ENCODE peak calls at places on chromosomes 3 and 15, in five cellular contexts. M is H1, I is SK-N-SH, E is GM12878, H is K562. Y is an unnamed sample.

GRCh38 chr3:34842706-34843478 is 796.4 kb upstream of the ARPP21 start:
- DNase-seq in E (no peak), H (no peak), M (no peak), I (no peak), Y (no peak)

GRCh38 chr15:76340198-76340801 is 3.7 kb downstream of the ISL2 start:
- DNase-seq in E (no peak), H (no peak), I (peak), M (peak), Y (peak)

GRCh38 chr3:38992117-38992779 is 59.5 kb downstream of the SCN11A start:
- DNase-seq in M (no peak), I (no peak), H (no peak), E (no peak), Y (no peak)

GRCh38 chr15:74275957-74276356 is 39.8 kb downstream of the CCDC33 start:
- DNase-seq in E (no peak), I (peak), M (no peak), H (peak), Y (no peak)

GRCh38 chr15:98684441-98684840 is 36.1 kb downstream of the IGF1R start:
- DNase-seq in H (no peak), E (no peak), I (no peak), M (no peak), Y (no peak)

GRCh38 chr15:89334510-89335288 is at the start of gene POLG:
- DNase-seq in E (peak), H (peak), M (peak), I (peak), Y (peak)

GRCh38 chr3:166829896-166830295 is 550.2 kb downstream of the ZBBX start:
- DNase-seq in I (no peak), H (no peak), E (no peak), M (no peak), Y (no peak)

GRCh38 chr15:78477295-78477694 is 30.1 kb upstream of the HYKK start:
- DNase-seq in E (no peak), I (no peak), M (no peak), H (no peak), Y (no peak)

GRCh38 chr3:172293093-172293492 is 155.2 kb downstream of the GHSR start:
- DNase-seq in I (no peak), E (no peak), M (no peak), H (no peak), Y (no peak)

GRCh38 chr3:98272126-98272525 is 8.1 kb downstream of the OR5H6 start:
- DNase-seq in E (no peak), H (no peak), M (no peak), I (no peak), Y (no peak)

GRCh38 chr3:155070932-155071387 is 9.2 kb upstream of the MME start:
- DNase-seq in I (peak), M (no peak), H (no peak), E (no peak), Y (no peak)

GRCh38 chr3:11517601-11518000 is 126.1 kb downstream of the VGLL4 start:
- DNase-seq in E (no peak), I (no peak), H (no peak), M (no peak), Y (no peak)

GRCh38 chr3:155549087-155549486 is 195.8 kb downstream of the PLCH1 start:
- DNase-seq in M (no peak), I (no peak), H (no peak), E (no peak), Y (no peak)

GRCh38 chr15:44490628-44491027 is 46.3 kb upstream of the EIF3J start:
- DNase-seq in M (no peak), H (no peak), E (no peak), I (no peak), Y (no peak)

GRCh38 chr3:82281205-82281604 is 519.8 kb upstream of the GBE1 start:
- DNase-seq in M (no peak), H (no peak), I (no peak), E (no peak), Y (peak)

GRCh38 chr15:90818251-90819210 is 49.9 kb upstream of the FURIN start:
- DNase-seq in H (peak), M (peak), E (no peak), I (peak), Y (no peak)

GRCh38 chr3:78569820-78570219 is 1198.0 kb downstream of the ROBO1 start:
- DNase-seq in M (no peak), I (no peak), E (no peak), H (no peak), Y (no peak)

GRCh38 chr3:40768536-40768935 is 243.8 kb downstream of the ZNF621 start:
- DNase-seq in M (no peak), E (no peak), H (no peak), I (no peak), Y (no peak)

GRCh38 chr3:10344944-10345575 is 24.1 kb upstream of the SEC13 start:
- DNase-seq in I (no peak), E (no peak), H (no peak), M (peak), Y (no peak)

GRCh38 chr3:10344147-10344943 is 23.4 kb upstream of the SEC13 start:
- DNase-seq in E (no peak), I (peak), M (peak), H (peak), Y (peak)

GRCh38 chr3:10341901-10342398 is 21.0 kb upstream of the SEC13 start:
- DNase-seq in E (no peak), M (no peak), I (peak), H (no peak), Y (no peak)

GRCh38 chr3:10343526-10343925 is 22.6 kb upstream of the SEC13 start:
- DNase-seq in H (no peak), E (no peak), M (no peak), I (no peak), Y (no peak)

GRCh38 chr3:10342781-10343180 is 21.9 kb upstream of the SEC13 start:
- DNase-seq in E (no peak), H (no peak), I (no peak), M (no peak), Y (no peak)
- TF ChIP-seq JUND in E (no peak), H (no peak), I (no peak), M (no peak), Y (no peak)

DNA sequence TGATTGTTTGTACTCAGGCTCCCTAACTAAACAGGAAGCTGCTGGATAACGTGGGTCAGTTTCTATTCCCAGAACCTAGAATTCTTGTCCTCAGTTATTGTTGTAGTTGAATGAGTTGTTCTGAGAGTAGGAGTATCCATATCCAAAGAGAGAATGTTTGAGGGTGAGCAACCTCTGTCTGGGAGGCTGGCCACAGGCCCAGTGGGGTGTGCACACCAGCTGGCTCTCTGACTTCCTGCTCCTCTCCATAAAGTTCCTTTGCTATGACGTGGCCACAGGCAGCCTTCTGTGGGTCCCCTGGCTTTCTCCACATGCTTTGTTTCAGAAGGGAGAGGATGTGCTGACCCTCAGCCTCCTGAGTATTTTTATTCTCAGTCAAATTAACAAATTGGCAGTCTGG is 47.7 kb upstream of the MED12L start:
- DNase-seq in E (no peak), M (no peak), H (no peak), I (no peak), Y (no peak)
- TF ChIP-seq JUND in E (no peak), M (no peak), H (no peak), I (peak), Y (no peak)

GRCh38 chr3:194265505-194265892 is 85.6 kb downstream of the CPN2 start:
- DNase-seq in M (no peak), H (no peak), I (peak), E (no peak), Y (peak)
- TF ChIP-seq JUND in M (no peak), H (no peak), I (no peak), E (no peak), Y (no peak)

GRCh38 chr15:71207141-71207540 is 91.9 kb downstream of the THSD4 start:
- DNase-seq in H (no peak), E (no peak), M (no peak), I (peak), Y (no peak)

GRCh38 chr15:71199384-71200351 is 84.4 kb downstream of the THSD4 start:
- DNase-seq in E (no peak), H (no peak), I (no peak), M (no peak), Y (no peak)

GRCh38 chr15:71201471-71201870 is 86.2 kb downstream of the THSD4 start:
- DNase-seq in I (no peak), M (no peak), H (no peak), E (no peak), Y (peak)

GRCh38 chr15:71202712-71203111 is 87.4 kb downstream of the THSD4 start:
- DNase-seq in H (no peak), M (no peak), I (no peak), E (no peak), Y (peak)

DNA sequence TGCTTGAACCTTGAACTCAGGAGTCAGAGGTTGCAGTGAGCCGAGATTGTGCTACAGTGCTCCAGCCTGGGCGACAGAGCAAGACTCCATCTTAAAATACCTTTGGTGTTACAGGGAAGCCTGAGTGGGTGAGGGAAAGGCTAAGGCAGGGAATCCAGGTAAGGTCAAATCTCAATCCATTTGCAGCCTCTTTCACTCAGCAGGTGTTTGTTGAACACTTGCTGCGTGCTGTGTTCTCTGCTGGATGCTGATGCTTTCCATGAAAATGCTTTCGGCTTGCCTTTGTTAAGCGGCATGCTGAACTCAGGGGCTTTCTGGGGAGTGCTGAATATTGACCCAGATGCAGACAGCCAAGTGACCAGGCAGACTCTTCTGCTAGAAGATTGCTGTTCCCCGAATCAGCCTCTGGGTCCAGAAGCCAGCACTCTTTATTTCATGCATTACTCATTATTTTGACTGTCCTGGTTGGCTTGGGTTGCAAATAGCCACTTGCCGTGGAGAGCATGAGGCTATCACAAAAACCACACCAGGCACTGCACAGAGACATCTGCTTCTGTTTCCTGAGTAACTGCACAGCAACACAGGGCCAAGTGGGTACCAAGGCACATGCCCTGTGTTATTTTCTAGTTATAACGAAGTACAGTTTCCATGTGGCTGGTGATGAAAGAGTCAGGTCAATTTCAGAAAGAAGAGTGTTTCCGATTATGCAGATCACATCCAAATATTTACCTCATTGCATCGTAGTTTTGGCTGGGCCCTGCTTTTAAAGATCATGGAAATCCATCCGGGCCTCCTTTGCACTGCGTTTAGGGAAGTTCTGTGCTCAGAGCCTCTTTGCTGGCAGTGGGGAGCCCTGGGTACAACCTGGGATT is 88.5 kb downstream of the THSD4 start:
- DNase-seq in H (no peak), E (no peak), M (peak), I (no peak), Y (no peak)
- TF ChIP-seq JUND in H (no peak), E (no peak), M (no peak), I (no peak), Y (no peak)

Y was measured in T47D.